ENCODE peak calls at places on chromosomes 2 and 18, in five cellular contexts. J, E, Q, M and W are unnamed samples. For H3K27me3, the result is how much of the 10 kb centered on the place peaks cover.

GRCh38 chr2:9235388-9236344 is 29.1 kb downstream of the ASAP2 start:
- DNase-seq in E (no peak), M (no peak), J (no peak), Q (no peak), W (peak)

GRCh38 chr2:9814129-9814868 is 29.0 kb upstream of the TAF1B start:
- DNase-seq in Q (no peak), J (no peak), E (no peak), M (no peak), W (no peak)

GRCh38 chr18:26863122-26863879 is 2.2 kb downstream of the AQP4 start:
- DNase-seq in E (peak), M (peak), J (peak), Q (no peak), W (no peak)

GRCh38 chr2:175805442-175806114 is 196.5 kb downstream of the LNPK start:
- DNase-seq in E (no peak), Q (no peak), M (no peak), J (no peak), W (no peak)

GRCh38 chr2:158726906-158727592 is 68.1 kb upstream of the DAPL1 start:
- DNase-seq in M (no peak), E (no peak), Q (no peak), J (peak), W (no peak)

GRCh38 chr2:206442854-206443734 is at the start of gene ADAM23:
- DNase-seq in Q (no peak), J (peak), M (no peak), E (no peak), W (peak)

GRCh38 chr2:104406273-104406726 is 447.6 kb upstream of the POU3F3 start:
- DNase-seq in J (no peak), Q (no peak), E (no peak), M (no peak), W (no peak)

GRCh38 chr2:43032894-43033270 is 193.5 kb downstream of the ZFP36L2 start:
- DNase-seq in J (no peak), Q (peak), M (no peak), E (no peak), W (peak)

GRCh38 chr2:74003494-74004211 is 18.9 kb downstream of the TET3 start:
- DNase-seq in Q (peak), M (no peak), J (peak), E (no peak), W (peak)

GRCh38 chr18:31942301-31942998 is 478 bp downstream of the TRAPPC8 start:
- DNase-seq in E (peak), M (peak), J (peak), Q (peak), W (peak)

GRCh38 chr2:11248-11941 is 34.9 kb downstream of the FAM110C start:
- DNase-seq in Q (peak), J (peak), E (peak), M (peak), W (peak)

DNA sequence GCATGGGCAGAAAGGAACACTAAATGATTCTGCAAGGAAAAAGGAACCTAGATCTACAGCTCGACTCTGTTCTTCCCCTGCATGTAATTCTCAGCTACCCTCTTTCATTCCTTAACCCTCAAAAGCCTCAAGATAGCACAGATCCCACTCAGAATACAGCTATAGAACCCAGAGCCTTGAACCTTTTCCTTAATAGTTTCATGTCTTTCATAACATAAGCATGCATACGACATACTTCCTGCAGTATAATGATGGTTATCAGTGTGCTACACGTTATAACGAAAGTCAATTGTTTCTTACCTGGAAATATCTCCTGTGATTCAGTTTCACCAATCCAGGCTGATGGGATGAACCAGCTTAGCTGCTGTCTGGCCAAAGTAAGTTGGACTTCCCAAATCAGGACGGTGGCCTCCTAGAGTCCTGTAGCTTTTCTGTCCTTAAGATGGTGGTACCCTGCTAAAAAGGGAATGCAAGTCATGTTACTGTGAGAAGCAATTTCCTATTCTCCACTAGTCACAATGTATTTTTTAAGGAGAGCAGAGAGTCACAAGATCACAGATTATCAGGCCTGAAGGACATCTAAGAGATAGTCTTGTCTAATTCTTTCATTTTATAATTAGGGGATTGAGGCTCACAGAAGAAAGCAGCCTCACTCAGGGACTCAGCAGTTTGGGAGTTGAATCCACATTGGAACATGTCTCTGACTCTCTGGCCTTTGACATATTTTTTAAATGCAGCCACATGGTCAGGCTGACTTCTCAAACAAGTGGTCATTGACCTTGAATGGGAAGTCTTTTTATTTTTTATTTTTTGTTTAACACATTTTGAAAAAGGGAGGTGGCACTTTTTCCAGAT is 41.8 kb downstream of the CYRIA start:
- DNase-seq in J (no peak), E (no peak), Q (no peak), M (no peak), W (no peak)
- H3K27ac ChIP-seq in J (peak), E (peak), Q (peak), M (no peak), W (no peak)

GRCh38 chr2:182980115-182980514 is 58.1 kb downstream of the NCKAP1 start:
- DNase-seq in M (no peak), E (no peak), J (no peak), Q (no peak), W (no peak)

GRCh38 chr2:182977463-182977862 is 60.8 kb downstream of the NCKAP1 start:
- DNase-seq in E (no peak), J (no peak), Q (no peak), M (no peak), W (no peak)

GRCh38 chr2:182980652-182981051 is 57.6 kb downstream of the NCKAP1 start:
- DNase-seq in M (no peak), Q (no peak), J (no peak), E (no peak), W (no peak)

GRCh38 chr2:182982934-182983333 is 55.3 kb downstream of the NCKAP1 start:
- DNase-seq in M (no peak), Q (no peak), E (no peak), J (no peak), W (no peak)
- H3K27me3 ChIP-seq in M (under half), Q (under half), E (under half), J (under half), W (under half)

GRCh38 chr2:173231042-173231441 is 123.6 kb upstream of the CDCA7 start:
- DNase-seq in J (no peak), M (peak), Q (no peak), E (peak), W (no peak)
- H3K27ac ChIP-seq in J (peak), M (no peak), Q (no peak), E (no peak), W (no peak)

GRCh38 chr2:235191486-235191885 is 239.7 kb downstream of the SH3BP4 start:
- DNase-seq in M (no peak), Q (no peak), J (no peak), E (no peak), W (no peak)
- H3K27me3 ChIP-seq in M (under half), Q (under half), J (under half), E (under half), W (under half)

GRCh38 chr18:22952525-22952924 is 19.4 kb downstream of the RBBP8 start:
- DNase-seq in M (no peak), E (no peak), J (no peak), Q (no peak), W (no peak)
- H3K27ac ChIP-seq in M (no peak), E (no peak), J (no peak), Q (no peak), W (no peak)